ENCODE peak calls at places on chromosomes 1 and 21, in nine cellular contexts. One of them, this sample, is unnamed.

GRCh38 chr1:33334081-33334552 is 13.2 kb upstream of the A3GALT2 start:
- DNase-seq in colonic mucosa: no peak
- DNase-seq in cardiac fibroblast: peak
- DNase-seq in astrocyte of the cerebellum: no peak
- DNase-seq in endodermal cell: no peak
- DNase-seq in coronary artery: peak
- DNase-seq in lower leg skin: peak
- DNase-seq in astrocyte of the spinal cord: no peak
- DNase-seq in bronchial epithelial cell: no peak
- DNase-seq in this sample: no peak

GRCh38 chr1:1135339-1136111 is 19.6 kb upstream of the C1orf159 start:
- DNase-seq in colonic mucosa: peak
- DNase-seq in cardiac fibroblast: peak
- DNase-seq in astrocyte of the cerebellum: no peak
- DNase-seq in endodermal cell: no peak
- DNase-seq in coronary artery: no peak
- DNase-seq in lower leg skin: no peak
- DNase-seq in astrocyte of the spinal cord: no peak
- DNase-seq in bronchial epithelial cell: no peak
- DNase-seq in this sample: peak

GRCh38 chr1:163163861-163164582 is 38.7 kb downstream of the RGS5 start:
- DNase-seq in colonic mucosa: no peak
- DNase-seq in cardiac fibroblast: peak
- DNase-seq in astrocyte of the cerebellum: no peak
- DNase-seq in endodermal cell: no peak
- DNase-seq in coronary artery: no peak
- DNase-seq in lower leg skin: no peak
- DNase-seq in astrocyte of the spinal cord: peak
- DNase-seq in bronchial epithelial cell: no peak
- DNase-seq in this sample: peak

GRCh38 chr1:230163205-230163604 is 96.2 kb downstream of the GALNT2 start:
- DNase-seq in colonic mucosa: no peak
- DNase-seq in cardiac fibroblast: peak
- DNase-seq in astrocyte of the cerebellum: no peak
- DNase-seq in endodermal cell: peak
- DNase-seq in coronary artery: no peak
- DNase-seq in lower leg skin: peak
- DNase-seq in astrocyte of the spinal cord: peak
- DNase-seq in bronchial epithelial cell: peak
- DNase-seq in this sample: peak

GRCh38 chr1:178057863-178058576 is 35.9 kb upstream of the RASAL2 start:
- DNase-seq in colonic mucosa: no peak
- DNase-seq in cardiac fibroblast: peak
- DNase-seq in astrocyte of the cerebellum: no peak
- DNase-seq in endodermal cell: peak
- DNase-seq in coronary artery: no peak
- DNase-seq in lower leg skin: peak
- DNase-seq in astrocyte of the spinal cord: peak
- DNase-seq in bronchial epithelial cell: peak
- DNase-seq in this sample: peak

GRCh38 chr21:33011462-33011861 is 14.3 kb upstream of the OLIG2 start:
- DNase-seq in colonic mucosa: no peak
- DNase-seq in cardiac fibroblast: peak
- DNase-seq in astrocyte of the cerebellum: no peak
- DNase-seq in endodermal cell: no peak
- DNase-seq in coronary artery: peak
- DNase-seq in lower leg skin: peak
- DNase-seq in astrocyte of the spinal cord: peak
- DNase-seq in bronchial epithelial cell: peak
- DNase-seq in this sample: peak

GRCh38 chr1:187762109-187762508 is 933.4 kb downstream of the PLA2G4A start:
- DNase-seq in colonic mucosa: no peak
- DNase-seq in cardiac fibroblast: no peak
- DNase-seq in astrocyte of the cerebellum: no peak
- DNase-seq in endodermal cell: no peak
- DNase-seq in coronary artery: no peak
- DNase-seq in lower leg skin: no peak
- DNase-seq in astrocyte of the spinal cord: no peak
- DNase-seq in bronchial epithelial cell: no peak
- DNase-seq in this sample: no peak

GRCh38 chr21:38853421-38853919 is 47.7 kb downstream of the ETS2 start:
- DNase-seq in colonic mucosa: peak
- DNase-seq in cardiac fibroblast: peak
- DNase-seq in astrocyte of the cerebellum: peak
- DNase-seq in endodermal cell: no peak
- DNase-seq in coronary artery: no peak
- DNase-seq in lower leg skin: peak
- DNase-seq in astrocyte of the spinal cord: peak
- DNase-seq in bronchial epithelial cell: peak
- DNase-seq in this sample: peak

GRCh38 chr1:40819101-40819500 is 35.5 kb downstream of the KCNQ4 start:
- DNase-seq in colonic mucosa: no peak
- DNase-seq in cardiac fibroblast: no peak
- DNase-seq in astrocyte of the cerebellum: no peak
- DNase-seq in endodermal cell: no peak
- DNase-seq in coronary artery: no peak
- DNase-seq in lower leg skin: no peak
- DNase-seq in astrocyte of the spinal cord: no peak
- DNase-seq in bronchial epithelial cell: no peak
- DNase-seq in this sample: no peak

GRCh38 chr1:6392081-6392879 is 1.3 kb downstream of the ACOT7 start:
- DNase-seq in colonic mucosa: peak
- DNase-seq in cardiac fibroblast: no peak
- DNase-seq in astrocyte of the cerebellum: no peak
- DNase-seq in endodermal cell: no peak
- DNase-seq in coronary artery: no peak
- DNase-seq in lower leg skin: no peak
- DNase-seq in astrocyte of the spinal cord: peak
- DNase-seq in bronchial epithelial cell: no peak
- DNase-seq in this sample: peak

GRCh38 chr1:174902531-174903099 is 97.1 kb upstream of the CACYBP start:
- DNase-seq in colonic mucosa: no peak
- DNase-seq in cardiac fibroblast: no peak
- DNase-seq in astrocyte of the cerebellum: no peak
- DNase-seq in endodermal cell: no peak
- DNase-seq in coronary artery: no peak
- DNase-seq in lower leg skin: no peak
- DNase-seq in astrocyte of the spinal cord: no peak
- DNase-seq in bronchial epithelial cell: peak
- DNase-seq in this sample: no peak

DNA sequence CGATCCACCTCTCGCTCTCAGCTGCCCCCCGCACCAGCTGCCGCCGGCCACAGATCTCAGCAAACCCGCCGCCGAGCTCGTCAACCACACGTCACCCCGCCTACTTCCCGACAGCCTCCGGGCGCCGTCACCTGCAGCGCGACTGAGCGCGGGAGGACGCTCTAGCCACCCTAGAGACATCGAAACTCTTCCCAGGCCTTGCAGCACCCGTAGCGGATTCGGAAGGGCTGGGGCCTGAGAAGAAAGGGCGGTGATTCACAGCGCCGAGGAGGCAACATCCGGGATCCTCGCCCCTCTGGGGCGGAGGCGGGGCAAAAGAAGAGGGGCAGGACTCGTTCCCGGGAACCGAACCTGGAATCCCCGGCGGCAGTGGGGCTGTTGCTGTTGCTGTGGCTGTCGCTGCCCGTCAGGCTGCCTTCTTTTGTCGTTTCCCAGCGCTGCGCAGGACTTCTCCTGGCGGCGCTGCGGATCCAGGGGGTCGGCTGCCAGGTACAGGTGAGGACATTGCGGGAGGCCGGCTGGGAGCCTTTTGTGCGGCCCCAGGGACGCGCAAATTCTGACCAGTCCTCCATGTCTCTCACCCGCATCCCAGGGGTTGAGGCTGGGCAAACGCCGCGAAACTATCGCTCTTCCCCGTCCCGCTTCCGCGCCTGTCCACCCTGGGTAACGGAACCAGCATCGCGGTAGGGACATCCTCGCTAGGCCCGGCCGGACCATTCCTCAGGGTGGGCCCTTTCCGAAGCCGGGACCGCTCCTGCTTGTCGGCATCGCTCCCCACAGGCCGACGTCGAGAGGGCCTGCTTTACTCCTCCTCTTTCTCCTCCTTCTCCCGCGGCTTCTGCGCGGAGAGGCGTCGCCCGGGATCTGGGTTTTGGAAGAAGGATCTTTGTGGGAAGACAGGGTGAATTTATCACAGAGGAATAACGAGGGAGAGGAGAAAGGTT is at the start of the genes RO60 and UCHL5:
- DNase-seq in colonic mucosa: peak
- DNase-seq in cardiac fibroblast: peak
- DNase-seq in astrocyte of the cerebellum: peak
- DNase-seq in endodermal cell: peak
- DNase-seq in coronary artery: peak
- DNase-seq in lower leg skin: peak
- DNase-seq in astrocyte of the spinal cord: peak
- DNase-seq in bronchial epithelial cell: peak
- DNase-seq in this sample: peak
- TF ChIP-seq CTCF in colonic mucosa: no peak
- TF ChIP-seq CTCF in cardiac fibroblast: no peak
- TF ChIP-seq CTCF in astrocyte of the cerebellum: no peak
- TF ChIP-seq CTCF in endodermal cell: no peak
- TF ChIP-seq CTCF in coronary artery: no peak
- TF ChIP-seq CTCF in lower leg skin: no peak
- TF ChIP-seq CTCF in astrocyte of the spinal cord: no peak
- TF ChIP-seq CTCF in bronchial epithelial cell: peak
- TF ChIP-seq CTCF in this sample: no peak

GRCh38 chr1:76141898-76142297 is 67.4 kb downstream of the ST6GALNAC3 start:
- DNase-seq in colonic mucosa: no peak
- DNase-seq in cardiac fibroblast: no peak
- DNase-seq in astrocyte of the cerebellum: no peak
- DNase-seq in endodermal cell: peak
- DNase-seq in coronary artery: no peak
- DNase-seq in lower leg skin: no peak
- DNase-seq in astrocyte of the spinal cord: no peak
- DNase-seq in bronchial epithelial cell: no peak
- DNase-seq in this sample: no peak

GRCh38 chr1:76137746-76138145 is 63.2 kb downstream of the ST6GALNAC3 start:
- DNase-seq in colonic mucosa: no peak
- DNase-seq in cardiac fibroblast: no peak
- DNase-seq in astrocyte of the cerebellum: no peak
- DNase-seq in endodermal cell: no peak
- DNase-seq in coronary artery: no peak
- DNase-seq in lower leg skin: no peak
- DNase-seq in astrocyte of the spinal cord: no peak
- DNase-seq in bronchial epithelial cell: no peak
- DNase-seq in this sample: no peak

GRCh38 chr1:76142771-76143540 is 68.4 kb downstream of the ST6GALNAC3 start:
- DNase-seq in colonic mucosa: peak
- DNase-seq in cardiac fibroblast: peak
- DNase-seq in astrocyte of the cerebellum: no peak
- DNase-seq in endodermal cell: no peak
- DNase-seq in coronary artery: no peak
- DNase-seq in lower leg skin: no peak
- DNase-seq in astrocyte of the spinal cord: no peak
- DNase-seq in bronchial epithelial cell: no peak
- DNase-seq in this sample: peak

GRCh38 chr1:76138217-76138616 is 63.7 kb downstream of the ST6GALNAC3 start:
- DNase-seq in colonic mucosa: no peak
- DNase-seq in cardiac fibroblast: no peak
- DNase-seq in astrocyte of the cerebellum: no peak
- DNase-seq in endodermal cell: no peak
- DNase-seq in coronary artery: no peak
- DNase-seq in lower leg skin: no peak
- DNase-seq in astrocyte of the spinal cord: no peak
- DNase-seq in bronchial epithelial cell: no peak
- DNase-seq in this sample: no peak

DNA sequence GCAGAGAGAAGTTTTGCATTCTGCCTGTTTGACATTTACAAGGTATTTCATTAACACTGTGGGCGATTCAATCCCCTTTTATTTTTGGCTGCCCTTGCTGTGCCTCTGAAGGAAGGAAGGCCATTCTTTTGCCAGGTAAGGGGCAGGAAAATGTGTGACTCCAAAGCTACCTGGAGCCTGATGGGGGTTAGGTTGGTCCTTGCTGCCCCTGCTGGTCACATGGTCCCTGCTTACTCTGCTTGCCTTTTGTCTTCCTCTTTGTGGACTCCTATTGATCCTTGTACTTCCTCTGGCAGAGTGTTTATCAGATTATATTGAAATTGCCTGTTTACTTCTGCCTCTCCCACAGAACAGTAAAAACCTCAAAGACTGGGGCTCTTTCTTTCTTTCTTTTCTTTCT is 65.7 kb downstream of the ST6GALNAC3 start:
- DNase-seq in colonic mucosa: no peak
- DNase-seq in cardiac fibroblast: no peak
- DNase-seq in astrocyte of the cerebellum: no peak
- DNase-seq in endodermal cell: peak
- DNase-seq in coronary artery: no peak
- DNase-seq in lower leg skin: no peak
- DNase-seq in astrocyte of the spinal cord: no peak
- DNase-seq in bronchial epithelial cell: no peak
- DNase-seq in this sample: no peak
- TF ChIP-seq CTCF in colonic mucosa: no peak
- TF ChIP-seq CTCF in cardiac fibroblast: no peak
- TF ChIP-seq CTCF in astrocyte of the cerebellum: no peak
- TF ChIP-seq CTCF in endodermal cell: peak
- TF ChIP-seq CTCF in coronary artery: no peak
- TF ChIP-seq CTCF in lower leg skin: no peak
- TF ChIP-seq CTCF in astrocyte of the spinal cord: no peak
- TF ChIP-seq CTCF in bronchial epithelial cell: no peak
- TF ChIP-seq CTCF in this sample: no peak

DNA sequence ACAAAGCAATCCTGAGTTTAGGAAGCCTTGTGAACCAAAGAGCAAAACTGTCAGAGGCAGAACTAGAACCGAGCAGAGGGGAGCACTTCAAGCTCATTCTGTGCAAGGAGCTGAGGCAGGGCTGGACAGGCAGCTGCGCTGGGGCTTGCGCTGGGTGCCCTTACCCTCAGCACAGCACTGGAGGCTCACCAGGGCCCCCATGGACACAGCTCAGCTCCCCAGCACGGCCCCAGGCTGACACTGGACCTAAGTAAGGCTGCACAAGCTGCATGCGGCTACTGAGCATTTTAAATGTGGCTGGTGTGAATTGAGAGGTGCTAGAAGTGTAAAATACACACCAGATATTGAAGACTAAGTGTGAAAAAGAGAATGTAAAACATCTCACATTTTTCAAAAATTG is 22.1 kb downstream of the TMEM63A start:
- DNase-seq in colonic mucosa: no peak
- DNase-seq in cardiac fibroblast: no peak
- DNase-seq in astrocyte of the cerebellum: no peak
- DNase-seq in endodermal cell: no peak
- DNase-seq in coronary artery: no peak
- DNase-seq in lower leg skin: no peak
- DNase-seq in astrocyte of the spinal cord: no peak
- DNase-seq in bronchial epithelial cell: no peak
- DNase-seq in this sample: no peak
- TF ChIP-seq CTCF in colonic mucosa: no peak
- TF ChIP-seq CTCF in cardiac fibroblast: no peak
- TF ChIP-seq CTCF in astrocyte of the cerebellum: no peak
- TF ChIP-seq CTCF in endodermal cell: no peak
- TF ChIP-seq CTCF in coronary artery: no peak
- TF ChIP-seq CTCF in lower leg skin: no peak
- TF ChIP-seq CTCF in astrocyte of the spinal cord: no peak
- TF ChIP-seq CTCF in bronchial epithelial cell: no peak
- TF ChIP-seq CTCF in this sample: no peak

DNA sequence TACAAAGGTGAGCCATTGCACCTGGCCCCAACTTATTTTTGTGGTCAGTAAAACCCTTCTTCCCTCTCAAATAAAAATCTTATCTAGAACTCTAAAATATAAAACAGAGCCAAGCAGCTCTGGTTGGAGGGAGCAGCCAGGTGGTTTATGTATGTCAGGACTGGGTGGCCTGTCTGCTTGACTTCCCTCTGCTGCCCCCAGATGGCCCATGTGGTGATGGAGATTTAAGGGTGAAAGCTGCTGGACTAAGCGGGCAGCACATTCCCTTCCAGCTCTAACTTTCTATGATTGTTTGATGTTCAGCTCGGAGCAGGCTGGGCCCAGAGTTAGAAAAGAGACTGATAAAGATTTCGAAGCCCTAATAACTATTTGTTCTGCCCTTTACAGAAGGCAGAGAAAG is 11.9 kb upstream of the PAQR6 start:
- DNase-seq in colonic mucosa: no peak
- DNase-seq in cardiac fibroblast: no peak
- DNase-seq in astrocyte of the cerebellum: no peak
- DNase-seq in endodermal cell: no peak
- DNase-seq in coronary artery: no peak
- DNase-seq in lower leg skin: no peak
- DNase-seq in astrocyte of the spinal cord: no peak
- DNase-seq in bronchial epithelial cell: no peak
- DNase-seq in this sample: no peak
- TF ChIP-seq CTCF in colonic mucosa: no peak
- TF ChIP-seq CTCF in cardiac fibroblast: no peak
- TF ChIP-seq CTCF in astrocyte of the cerebellum: peak
- TF ChIP-seq CTCF in endodermal cell: peak
- TF ChIP-seq CTCF in coronary artery: no peak
- TF ChIP-seq CTCF in lower leg skin: no peak
- TF ChIP-seq CTCF in astrocyte of the spinal cord: no peak
- TF ChIP-seq CTCF in bronchial epithelial cell: no peak
- TF ChIP-seq CTCF in this sample: peak

This sample was measured in HFFc6.